ENCODE peak calls at places on chromosomes 4 and X, in four cellular contexts. S, I, Z and F are unnamed samples.

GRCh38 chrX:29746326-29746725 is 469.0 kb upstream of the MAGEB2 start:
- DNase-seq in S (no peak), I (no peak), Z (no peak), F (no peak)

GRCh38 chrX:143306991-143307965 is 210.0 kb downstream of the SPANXN3 start:
- DNase-seq in S (no peak), I (peak; percentile 60), Z (peak; percentile 44), F (no peak)

GRCh38 chrX:50905334-50905733 is 5.2 kb upstream of the BMP15 start:
- DNase-seq in S (no peak), I (peak; percentile 19), Z (no peak), F (no peak)

GRCh38 chr4:2186133-2186864 is 55.6 kb downstream of the HAUS3 start:
- DNase-seq in S (no peak), I (peak; percentile 24), Z (peak; percentile 45), F (no peak)

GRCh38 chrX:111568356-111568755 is 56.9 kb downstream of the SERTM2 start:
- DNase-seq in S (no peak), I (no peak), Z (peak; percentile 10), F (no peak)

GRCh38 chrX:70129811-70130210 is 3.4 kb upstream of the IGBP1 start:
- DNase-seq in S (no peak), I (no peak), Z (no peak), F (no peak)

GRCh38 chrX:119500061-119500800 is 32.0 kb downstream of the SLC25A5 start:
- DNase-seq in S (no peak), I (no peak), Z (no peak), F (no peak)

GRCh38 chr4:163166041-163166579 is 580 bp downstream of the NAF1 start:
- DNase-seq in S (peak; percentile 10), I (peak; percentile 47), Z (peak; percentile 56), F (peak; percentile 23)

GRCh38 chrX:19791562-19791961 is 95.8 kb downstream of the SH3KBP1 start:
- DNase-seq in S (no peak), I (no peak), Z (no peak), F (no peak)

GRCh38 chr4:76072760-76073159 is 1.7 kb upstream of the ART3 start:
- DNase-seq in S (no peak), I (no peak), Z (no peak), F (no peak)

GRCh38 chrX:136954930-136955329 is 74.4 kb upstream of the RBMX start:
- DNase-seq in S (no peak), I (no peak), Z (no peak), F (no peak)

GRCh38 chrX:138711399-138712347 is at the start of gene FGF13:
- DNase-seq in S (no peak), I (peak; percentile 7), Z (peak; percentile 11), F (no peak)

GRCh38 chr4:51836531-51836930 is 6.4 kb upstream of the DCUN1D4 start:
- DNase-seq in S (no peak), I (no peak), Z (no peak), F (no peak)

GRCh38 chr4:7034262-7035081 is 8.7 kb upstream of the TADA2B start:
- DNase-seq in S (no peak), I (no peak), Z (peak; percentile 71), F (no peak)

GRCh38 chr4:83873996-83874395 is 338.1 kb downstream of the GPAT3 start:
- DNase-seq in S (no peak), I (no peak), Z (no peak), F (no peak)

GRCh38 chr4:52366625-52367024 is 292.5 kb downstream of the USP46 start:
- DNase-seq in S (no peak), I (no peak), Z (no peak), F (no peak)

GRCh38 chrX:108036298-108036973 is 8.4 kb upstream of the VSIG1 start:
- DNase-seq in S (no peak), I (no peak), Z (no peak), F (no peak)

GRCh38 chr4:154622598-154622997 is 10.1 kb upstream of the FGG start:
- DNase-seq in S (peak; percentile 11), I (no peak), Z (peak; percentile 16), F (no peak)

GRCh38 chrX:19902110-19902509 is 14.7 kb upstream of the SH3KBP1 start:
- DNase-seq in S (no peak), I (no peak), Z (no peak), F (no peak)

GRCh38 chr4:78876568-78877320 is 62.5 kb downstream of the PAQR3 start:
- DNase-seq in S (no peak), I (no peak), Z (no peak), F (no peak)

GRCh38 chr4:176778491-176778890 is 14.2 kb downstream of the VEGFC start:
- DNase-seq in S (no peak), I (no peak), Z (no peak), F (no peak)

GRCh38 chr4:55706526-55706925 is 70.4 kb upstream of the NMU start:
- DNase-seq in S (no peak), I (no peak), Z (no peak), F (no peak)

GRCh38 chrX:19889582-19890342 is 2.4 kb upstream of the SH3KBP1 start:
- DNase-seq in S (no peak), I (peak; percentile 17), Z (no peak), F (peak; percentile 42)

GRCh38 chr4:154491341-154491679 is 289 bp downstream of the DCHS2 start:
- DNase-seq in S (no peak), I (peak; percentile 10), Z (no peak), F (no peak)

GRCh38 chr4:99156992-99157391 is 12.9 kb upstream of the ADH4 start:
- DNase-seq in S (no peak), I (no peak), Z (no peak), F (no peak)

GRCh38 chr4:106676173-106676921 is 307.8 kb upstream of the GIMD1 start:
- DNase-seq in S (no peak), I (no peak), Z (no peak), F (no peak)

GRCh38 chrX:24761306-24761705 is 67.6 kb downstream of the POLA1 start:
- DNase-seq in S (no peak), I (no peak), Z (no peak), F (no peak)

GRCh38 chr4:3742610-3743009 is 23.6 kb upstream of the ADRA2C start:
- DNase-seq in S (no peak), I (no peak), Z (no peak), F (no peak)
- H3K27me3 ChIP-seq in S (no peaks in the 10 kb centered on the region), I (peaks cover 58% of the 10 kb centered on the region), Z (peaks cover 3% of the 10 kb centered on the region), F (peaks cover 9% of the 10 kb centered on the region)

DNA sequence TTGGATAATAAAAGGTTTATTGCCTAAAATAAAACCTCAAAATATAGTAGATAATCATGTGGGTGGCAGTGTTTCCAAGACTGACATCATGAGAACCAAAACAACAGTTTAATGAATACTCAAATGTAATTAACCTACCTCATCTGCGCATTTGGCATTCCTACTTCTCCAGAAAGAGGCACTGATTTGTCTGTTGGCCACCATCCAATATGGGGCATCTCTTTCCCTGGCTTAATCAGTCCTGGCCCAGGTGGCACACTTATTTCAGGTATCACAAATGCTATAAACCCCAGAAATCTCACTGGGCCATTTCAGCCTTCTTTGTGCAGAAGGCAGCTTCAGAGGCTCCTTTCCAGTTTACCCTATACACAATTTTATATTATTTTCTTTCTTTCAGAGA is 192.2 kb downstream of the COMMD8 start:
- DNase-seq in S (no peak), I (no peak), Z (no peak), F (no peak)
- H3K27ac ChIP-seq in S (no peak overlapping the region), I (no peak overlapping the region), Z (no peak overlapping the region), F (no peak overlapping the region)

GRCh38 chr4:70397580-70397979 is at the start of gene OPRPN:
- DNase-seq in S (no peak), I (no peak), Z (no peak), F (no peak)

DNA sequence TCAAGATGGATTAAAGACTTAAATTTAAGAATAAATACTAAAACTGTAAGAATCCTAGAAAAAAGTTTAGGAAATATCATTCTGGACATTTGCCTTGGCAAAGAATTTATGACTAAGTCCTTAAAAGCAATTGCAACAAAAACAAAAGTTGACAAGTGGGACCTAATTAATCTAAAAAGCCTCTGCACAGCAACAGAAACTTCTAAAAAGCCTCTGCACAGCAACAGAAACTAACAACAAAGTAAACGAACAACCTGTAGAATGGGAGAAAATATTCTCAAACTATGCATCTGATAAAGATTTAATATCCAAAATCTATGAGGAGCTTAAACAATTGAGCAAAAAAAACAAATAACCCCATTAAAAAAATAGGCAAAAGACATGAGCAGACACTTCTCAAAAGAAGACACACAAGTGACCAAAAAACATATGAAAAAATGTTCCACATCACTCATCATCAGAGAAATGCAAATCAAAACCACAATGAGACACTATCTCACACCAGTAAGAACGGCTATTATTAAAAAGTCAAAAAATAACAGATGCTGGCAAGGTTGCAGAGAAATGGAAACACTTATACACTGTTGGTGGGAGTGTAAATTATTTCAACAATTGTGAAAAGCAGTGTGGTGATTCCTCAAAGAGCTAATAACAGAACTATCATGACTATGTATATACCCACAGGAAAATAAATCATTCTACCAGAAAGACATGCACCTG is 5.5 kb upstream of the OPRPN start:
- DNase-seq in S (no peak), I (no peak), Z (no peak), F (no peak)
- TF ChIP-seq CTCF in S (no peak), I (no peak), Z (no peak), F (no peak)

DNA sequence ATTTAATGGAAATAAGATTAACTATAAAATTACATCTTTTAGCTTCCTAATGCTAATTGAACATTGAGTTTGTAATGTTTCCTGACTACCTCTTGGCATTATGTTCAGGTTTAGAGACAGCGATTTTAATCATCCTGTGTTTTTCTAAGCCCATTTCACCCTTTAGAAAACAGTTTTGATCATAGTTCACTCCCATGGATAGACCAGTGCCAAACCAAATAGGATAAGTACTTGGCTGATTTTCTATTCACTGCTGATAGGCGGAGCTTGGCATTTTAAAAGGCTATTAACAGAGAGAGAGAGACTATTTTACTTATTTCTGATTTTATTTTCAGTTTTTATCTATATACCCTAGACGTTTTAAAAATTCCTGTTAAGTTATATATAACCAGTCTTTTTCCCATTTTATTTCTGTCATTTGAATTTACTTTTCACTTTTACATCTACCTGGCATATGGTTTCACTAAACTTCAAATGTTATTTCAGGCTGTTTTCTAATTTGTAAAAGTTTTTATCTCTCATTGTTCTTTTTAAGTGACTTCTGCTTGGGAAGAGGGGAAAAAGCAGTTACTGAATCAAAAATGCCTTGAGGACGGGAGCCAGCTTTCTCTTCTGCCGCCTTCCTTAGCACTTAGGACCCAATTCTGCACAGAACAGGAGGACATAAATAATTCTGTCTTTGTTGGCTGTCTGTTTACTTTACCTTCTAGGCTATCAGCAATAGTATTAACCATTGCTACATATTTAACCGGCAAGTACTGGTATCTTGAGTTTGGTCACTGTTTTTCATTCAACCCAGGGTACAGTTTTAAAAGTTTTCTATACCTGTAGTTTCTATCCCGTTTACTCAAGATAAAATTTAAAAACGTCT is 46.4 kb downstream of the SGMS2 start:
- DNase-seq in S (no peak), I (no peak), Z (no peak), F (no peak)
- H3K27me3 ChIP-seq in S (no peaks in the 10 kb centered on the region), I (no peaks in the 10 kb centered on the region), Z (no peaks in the 10 kb centered on the region), F (peaks cover 10% of the 10 kb centered on the region)

GRCh38 chr4:39544580-39545315 is 17.5 kb upstream of the UGDH start:
- DNase-seq in S (no peak), I (no peak), Z (no peak), F (no peak)

GRCh38 chr4:39548425-39549067 is 21.3 kb upstream of the UGDH start:
- DNase-seq in S (no peak), I (no peak), Z (no peak), F (no peak)

GRCh38 chr4:39541987-39542632 is 14.9 kb upstream of the UGDH start:
- DNase-seq in S (no peak), I (no peak), Z (no peak), F (no peak)

GRCh38 chr4:39539026-39539690 is 11.9 kb upstream of the UGDH start:
- DNase-seq in S (no peak), I (no peak), Z (no peak), F (no peak)

GRCh38 chr4:39542633-39543393 is 15.6 kb upstream of the UGDH start:
- DNase-seq in S (no peak), I (no peak), Z (no peak), F (no peak)
- H3K27ac ChIP-seq in S (no peak overlapping the region), I (no peak overlapping the region), Z (peak overlapping the region; percentile 4), F (no peak overlapping the region)